ENCODE peak calls at places on chromosome 13, in four cellular contexts. R is K562, V is H1, J is HepG2. F is an unnamed sample.

GRCh38 chr13:94548382-94549240 is 47.3 kb downstream of the TGDS start:
- DNase-seq in R (peak; percentile 12), V (peak; percentile 50), J (peak; percentile 49), F (peak; percentile 40)

GRCh38 chr13:79485014-79485441 is 4.1 kb downstream of the NDFIP2 start:
- DNase-seq in R (no peak), V (no peak), J (peak; percentile 70), F (no peak)

GRCh38 chr13:46475586-46475991 is 77.4 kb upstream of the LRCH1 start:
- DNase-seq in R (no peak), V (no peak), J (no peak), F (no peak)

GRCh38 chr13:23828866-23829265 is 60.3 kb downstream of the MIPEP start:
- DNase-seq in R (no peak), V (no peak), J (no peak), F (no peak)

GRCh38 chr13:113928701-113929627 is 44.9 kb downstream of the C13orf46 start:
- DNase-seq in R (no peak), V (no peak), J (no peak), F (no peak)

GRCh38 chr13:46160065-46160464 is 21.9 kb downstream of the LCP1 start:
- DNase-seq in R (no peak), V (no peak), J (no peak), F (no peak)

GRCh38 chr13:79491715-79492114 is 10.8 kb downstream of the NDFIP2 start:
- DNase-seq in R (no peak), V (no peak), J (no peak), F (no peak)

GRCh38 chr13:23020246-23020843 is 160.4 kb upstream of the SGCG start:
- DNase-seq in R (peak; percentile 68), V (no peak), J (peak; percentile 53), F (peak; percentile 61)

GRCh38 chr13:81058916-81059290 is 718.0 kb upstream of the SPRY2 start:
- DNase-seq in R (no peak), V (no peak), J (no peak), F (no peak)

GRCh38 chr13:40132249-40132648 is 476.8 kb downstream of the COG6 start:
- DNase-seq in R (no peak), V (no peak), J (no peak), F (no peak)

GRCh38 chr13:33373624-33374023 is 88.1 kb upstream of the STARD13 start:
- DNase-seq in R (no peak), V (no peak), J (no peak), F (no peak)

GRCh38 chr13:71874490-71874889 is 7.5 kb upstream of the DACH1 start:
- DNase-seq in R (no peak), V (no peak), J (no peak), F (no peak)

GRCh38 chr13:113596321-113597200 is 12.0 kb downstream of the TFDP1 start:
- DNase-seq in R (no peak), V (no peak), J (no peak), F (no peak)

GRCh38 chr13:112767506-112768471 is 78.0 kb downstream of the ATP11A start:
- DNase-seq in R (no peak), V (no peak), J (no peak), F (no peak)

GRCh38 chr13:40550130-40550529 is 116.3 kb downstream of the FOXO1 start:
- DNase-seq in R (no peak), V (no peak), J (peak; percentile 34), F (no peak)

GRCh38 chr13:73129023-73129422 is 70.2 kb downstream of the KLF5 start:
- DNase-seq in R (no peak), V (no peak), J (no peak), F (no peak)

GRCh38 chr13:48600374-48601364 is 53.1 kb upstream of the CYSLTR2 start:
- DNase-seq in R (no peak), V (no peak), J (peak; percentile 32), F (no peak)

GRCh38 chr13:40576369-40576768 is 90.1 kb downstream of the FOXO1 start:
- DNase-seq in R (no peak), V (no peak), J (no peak), F (no peak)

GRCh38 chr13:106416645-106417044 is 118.8 kb downstream of the EFNB2 start:
- DNase-seq in R (peak; percentile 14), V (no peak), J (no peak), F (no peak)

GRCh38 chr13:22726721-22727120 is 454.1 kb upstream of the SGCG start:
- DNase-seq in R (no peak), V (no peak), J (no peak), F (no peak)

GRCh38 chr13:79560954-79561353 is 80.0 kb downstream of the NDFIP2 start:
- DNase-seq in R (peak; percentile 2), V (no peak), J (no peak), F (no peak)

GRCh38 chr13:21043898-21044297 is 17.5 kb downstream of the LATS2 start:
- DNase-seq in R (no peak), V (no peak), J (no peak), F (no peak)

GRCh38 chr13:49858183-49858856 is 65.8 kb upstream of the KPNA3 start:
- DNase-seq in R (no peak), V (no peak), J (peak; percentile 95), F (no peak)

GRCh38 chr13:27523345-27524073 is 73.1 kb upstream of the MTIF3 start:
- DNase-seq in R (no peak), V (no peak), J (no peak), F (no peak)

GRCh38 chr13:103297083-103297482 is 230.9 kb upstream of the SLC10A2 start:
- DNase-seq in R (no peak), V (no peak), J (no peak), F (no peak)

GRCh38 chr13:101454767-101455166 is 2.3 kb downstream of the ITGBL1 start:
- DNase-seq in R (no peak), V (no peak), J (no peak), F (no peak)

GRCh38 chr13:43686557-43686956 is 100.2 kb downstream of the ENOX1 start:
- DNase-seq in R (peak; percentile 1), V (no peak), J (peak; percentile 2), F (no peak)

GRCh38 chr13:107842562-107843180 is 372.7 kb downstream of the LIG4 start:
- DNase-seq in R (no peak), V (no peak), J (no peak), F (no peak)

GRCh38 chr13:44212633-44213387 is 160.8 kb upstream of the SERP2 start:
- DNase-seq in R (no peak), V (no peak), J (no peak), F (no peak)

GRCh38 chr13:27961227-27962085 is 7.7 kb downstream of the CDX2 start:
- DNase-seq in R (no peak), V (no peak), J (peak; percentile 20), F (no peak)

GRCh38 chr13:78806457-78806856 is 147.5 kb upstream of the OBI1 start:
- DNase-seq in R (peak; percentile 6), V (no peak), J (peak; percentile 18), F (no peak)

GRCh38 chr13:71873418-71874276 is 6.6 kb upstream of the DACH1 start:
- DNase-seq in R (no peak), V (no peak), J (no peak), F (no peak)

GRCh38 chr13:23793711-23794110 is 95.5 kb downstream of the MIPEP start:
- DNase-seq in R (no peak), V (no peak), J (no peak), F (no peak)

GRCh38 chr13:53066411-53066810 is 37.8 kb downstream of the OLFM4 start:
- DNase-seq in R (no peak), V (no peak), J (no peak), F (no peak)

GRCh38 chr13:22270881-22271280 is 600.0 kb downstream of the FGF9 start:
- DNase-seq in R (no peak), V (no peak), J (no peak), F (no peak)

GRCh38 chr13:20045946-20046548 is 87.5 kb downstream of the ZMYM2 start:
- DNase-seq in R (no peak), V (no peak), J (no peak), F (no peak)

GRCh38 chr13:112844879-112845278 is 124.1 kb upstream of the MCF2L start:
- DNase-seq in R (no peak), V (no peak), J (no peak), F (no peak)

GRCh38 chr13:100040196-100040595 is 48.7 kb upstream of the PCCA start:
- DNase-seq in R (no peak), V (no peak), J (peak; percentile 47), F (no peak)

GRCh38 chr13:111598751-111599150 is 278.3 kb downstream of the TEX29 start:
- DNase-seq in R (no peak), V (no peak), J (no peak), F (no peak)
- TF ChIP-seq FOSL1 in R (no peak), V (no peak), J (no peak), F (no peak)

GRCh38 chr13:74450525-74450845 is 316.3 kb upstream of the KLF12 start:
- DNase-seq in R (no peak), V (no peak), J (no peak), F (no peak)
- TF ChIP-seq FOSL1 in R (no peak), V (no peak), J (no peak), F (no peak)

DNA sequence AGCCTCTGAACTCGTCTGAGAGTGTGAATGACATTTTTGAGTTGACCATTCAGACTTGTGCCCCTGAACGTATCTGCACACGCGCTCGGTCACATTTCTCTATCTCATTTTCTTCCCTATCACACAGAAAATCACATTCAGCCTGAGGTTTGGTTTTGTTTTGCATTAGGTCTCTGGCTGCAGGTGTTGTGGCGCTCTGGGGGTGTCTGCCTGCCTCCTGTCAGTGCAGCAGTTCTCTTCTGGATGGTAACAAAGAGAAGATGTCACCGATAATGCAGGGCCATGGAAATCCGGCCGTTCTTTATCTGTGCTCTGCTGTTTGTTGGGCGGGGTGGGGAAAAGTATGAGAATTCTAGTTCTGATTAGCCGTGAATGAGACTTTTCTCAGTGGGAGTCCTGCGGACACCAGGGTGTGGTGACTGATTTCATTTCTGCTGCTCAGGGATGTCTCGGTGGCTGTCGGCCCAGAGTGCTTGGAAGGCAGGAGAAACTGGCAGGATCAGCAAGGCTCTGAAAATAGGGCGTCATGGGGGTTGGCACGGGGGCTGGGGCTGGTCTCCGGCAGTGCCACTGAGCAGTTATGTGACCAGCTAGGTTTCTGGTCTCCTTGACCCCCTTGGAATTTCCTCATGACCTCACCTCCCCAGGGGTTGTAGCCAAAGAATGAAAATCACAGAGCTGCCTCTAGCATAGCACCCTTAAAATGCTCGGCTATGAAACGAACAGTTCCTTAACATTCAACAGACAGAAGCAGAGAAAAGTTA is 5.1 kb downstream of the RNF113B start:
- DNase-seq in R (peak; percentile 2), V (no peak), J (no peak), F (no peak)
- TF ChIP-seq FOSL1 in R (no peak), V (no peak), J (no peak), F (no peak)

GRCh38 chr13:30985637-30986205 is 53.3 kb downstream of the TEX26 start:
- DNase-seq in R (no peak), V (no peak), J (no peak), F (no peak)

GRCh38 chr13:30984620-30985019 is 52.2 kb downstream of the TEX26 start:
- DNase-seq in R (no peak), V (no peak), J (no peak), F (no peak)

GRCh38 chr13:30982506-30982905 is 50.0 kb downstream of the TEX26 start:
- DNase-seq in R (no peak), V (no peak), J (no peak), F (no peak)

GRCh38 chr13:30983431-30983830 is 51.0 kb downstream of the TEX26 start:
- DNase-seq in R (no peak), V (no peak), J (no peak), F (no peak)

GRCh38 chr13:30982911-30983310 is 50.5 kb downstream of the TEX26 start:
- DNase-seq in R (no peak), V (no peak), J (no peak), F (no peak)
- TF ChIP-seq FOSL1 in R (no peak), V (no peak), J (no peak), F (no peak)